ENCODE peak calls at places on chromosomes 2 and 18, in five cellular contexts. Q, U, A, D and V are unnamed samples.

GRCh38 chr2:157182834-157183396 is 74.6 kb upstream of the GALNT5 start:
- DNase-seq in A (no peak), Q (no peak), U (no peak), D (peak; percentile 91), V (no peak)

GRCh38 chr2:42328148-42328833 is 32.7 kb downstream of the COX7A2L start:
- DNase-seq in D (peak; percentile 49), U (no peak), A (no peak), Q (no peak), V (no peak)

GRCh38 chr18:48848641-48849143 is 102.1 kb downstream of the SMAD7 start:
- DNase-seq in U (no peak), Q (no peak), D (peak; percentile 46), A (no peak), V (no peak)

GRCh38 chr2:11867926-11868325 is 121.5 kb downstream of the LPIN1 start:
- DNase-seq in Q (no peak), U (no peak), A (no peak), D (no peak), V (no peak)

GRCh38 chr18:58584219-58585127 is 44.4 kb downstream of the ALPK2 start:
- DNase-seq in A (no peak), Q (no peak), D (peak; percentile 50), U (no peak), V (no peak)

GRCh38 chr2:200791905-200792304 is 19.8 kb upstream of the BZW1 start:
- DNase-seq in U (no peak), A (no peak), D (no peak), Q (no peak), V (no peak)

GRCh38 chr2:184920451-184920965 is 322.2 kb downstream of the ZNF804A start:
- DNase-seq in Q (no peak), D (no peak), A (no peak), U (no peak), V (no peak)

GRCh38 chr2:226673314-226673723 is 126.3 kb downstream of the IRS1 start:
- DNase-seq in U (no peak), D (peak; percentile 65), Q (peak; percentile 55), A (no peak), V (no peak)

GRCh38 chr18:6120820-6121279 is 225.5 kb upstream of the TMEM200C start:
- DNase-seq in A (no peak), D (no peak), Q (no peak), U (no peak), V (no peak)

GRCh38 chr2:238574490-238575271 is 148.0 kb downstream of the ASB1 start:
- DNase-seq in U (no peak), A (no peak), Q (no peak), D (no peak), V (no peak)

GRCh38 chr2:239475161-239476028 is 74.6 kb upstream of the HDAC4 start:
- DNase-seq in Q (no peak), U (no peak), A (peak; percentile 7), D (no peak), V (no peak)

GRCh38 chr2:231683292-231683898 is 24.9 kb upstream of the PTMA start:
- DNase-seq in D (no peak), Q (no peak), U (no peak), A (no peak), V (no peak)

GRCh38 chr18:48023334-48024008 is 93.0 kb upstream of the SMAD2 start:
- DNase-seq in U (no peak), Q (peak; percentile 45), D (peak; percentile 76), A (peak; percentile 54), V (no peak)

GRCh38 chr2:112692496-112692911 is 28.3 kb upstream of the NT5DC4 start:
- DNase-seq in D (peak; percentile 97), A (no peak), U (no peak), Q (peak; percentile 84), V (peak; percentile 41)

GRCh38 chr2:113124181-113124961 is 3.0 kb upstream of the IL1RN start:
- DNase-seq in A (no peak), U (no peak), D (no peak), Q (no peak), V (no peak)

GRCh38 chr2:228689049-228689448 is 507.6 kb upstream of the SPHKAP start:
- DNase-seq in D (peak; percentile 6), A (no peak), U (no peak), Q (no peak), V (no peak)

GRCh38 chr2:79191081-79191480 is 31.5 kb upstream of the REG3A start:
- DNase-seq in D (no peak), Q (no peak), A (no peak), U (no peak), V (no peak)

GRCh38 chr2:135962401-135963138 is 22.9 kb downstream of the DARS1 start:
- DNase-seq in D (no peak), A (no peak), Q (no peak), U (no peak), V (no peak)

GRCh38 chr2:42268528-42269151 is 92.4 kb downstream of the COX7A2L start:
- DNase-seq in U (no peak), A (no peak), Q (no peak), D (no peak), V (no peak)

GRCh38 chr2:45452866-45453265 is 158.2 kb downstream of the SRBD1 start:
- DNase-seq in A (peak; percentile 22), U (no peak), Q (no peak), D (no peak), V (no peak)

GRCh38 chr2:22499082-22499844 is 885.7 kb upstream of the KLHL29 start:
- DNase-seq in U (no peak), D (no peak), Q (no peak), A (no peak), V (no peak)

GRCh38 chr2:12750166-12750905 is 33.6 kb downstream of the TRIB2 start:
- DNase-seq in U (no peak), D (no peak), A (no peak), Q (no peak), V (no peak)

GRCh38 chr2:70103531-70104061 is 16.3 kb downstream of the PCBP1 start:
- DNase-seq in D (no peak), U (no peak), Q (no peak), A (no peak), V (peak; percentile 10)

GRCh38 chr2:190628651-190629378 is 20.1 kb upstream of the NAB1 start:
- DNase-seq in D (no peak), U (no peak), Q (no peak), A (no peak), V (no peak)

GRCh38 chr2:165874445-165875039 is 79.0 kb downstream of the TTC21B start:
- DNase-seq in U (no peak), A (no peak), D (peak; percentile 58), Q (peak; percentile 8), V (no peak)

GRCh38 chr2:166060191-166060590 is 67.6 kb downstream of the SCN1A start:
- DNase-seq in U (no peak), D (no peak), Q (no peak), A (no peak), V (no peak)

DNA sequence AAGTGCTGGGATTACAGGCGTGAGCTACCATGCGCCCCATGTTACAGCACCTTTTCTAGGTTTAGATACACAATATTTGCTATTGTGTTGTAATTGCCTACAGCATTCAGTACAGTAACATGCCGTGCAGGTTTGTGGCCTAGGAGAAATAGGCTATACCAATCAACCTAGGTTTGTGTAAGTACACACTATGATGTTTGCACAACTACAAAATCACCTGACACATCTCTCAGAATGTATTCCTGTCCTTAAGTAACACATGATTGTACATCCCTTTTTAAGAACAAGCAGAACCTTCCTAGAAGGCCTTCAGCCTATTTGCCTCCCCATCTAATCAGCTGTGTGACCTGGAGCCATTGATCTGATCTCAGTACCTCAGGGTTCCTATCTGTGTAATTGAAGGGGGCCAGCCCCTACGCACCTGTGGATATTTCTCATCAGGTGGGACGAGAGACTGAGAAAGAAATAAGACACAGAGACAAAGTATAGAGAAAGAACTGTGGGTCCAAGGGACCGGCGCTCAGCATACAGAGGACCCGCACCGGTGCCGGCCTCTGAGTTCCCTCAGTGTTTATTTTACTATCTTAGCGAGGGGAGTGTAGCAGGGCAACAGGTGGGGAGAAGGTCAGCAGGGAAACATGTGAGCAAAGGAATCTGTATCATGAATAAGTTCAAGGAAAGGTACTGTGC is 18.7 kb upstream of the TMBIM1 start:
- DNase-seq in A (no peak), D (no peak), Q (no peak), U (no peak), V (no peak)
- H3K27ac ChIP-seq in A (no peak overlapping the region), D (no peak overlapping the region), Q (no peak overlapping the region), U (no peak overlapping the region), V (no peak overlapping the region)

DNA sequence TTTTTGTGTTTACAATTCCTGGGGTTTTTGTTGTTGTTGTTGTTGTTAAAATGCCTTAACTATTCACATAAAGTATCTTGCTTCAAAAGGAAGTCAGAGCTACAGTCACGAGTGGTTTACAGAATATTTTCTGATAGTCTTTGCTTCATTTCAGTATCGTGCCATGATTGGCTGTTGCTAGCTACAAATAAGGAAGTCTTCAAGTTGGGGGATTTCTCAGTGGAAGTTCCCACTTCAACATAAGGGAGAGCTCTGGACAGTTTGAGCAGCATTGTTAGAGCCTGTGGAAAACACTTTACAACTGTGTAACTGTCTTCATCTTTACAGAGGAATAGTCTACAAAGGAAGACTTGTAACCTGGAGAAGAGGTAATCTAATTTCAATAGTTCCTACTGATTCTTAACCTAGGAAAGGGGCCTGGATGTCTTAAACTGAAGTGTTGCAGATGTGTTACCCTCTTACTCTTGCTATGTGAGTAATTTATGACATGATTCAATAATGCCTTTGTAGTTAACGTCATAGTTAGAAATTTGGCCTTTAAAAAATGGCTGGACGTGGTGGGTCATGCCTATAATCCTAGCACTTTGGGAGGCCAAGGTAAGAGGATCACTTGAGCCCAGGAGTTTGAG is 23.4 kb upstream of the TANK start:
- DNase-seq in U (no peak), Q (no peak), D (peak; percentile 76), A (no peak), V (peak; percentile 36)
- H3K4me3 ChIP-seq in U (no peak overlapping the region), Q (no peak overlapping the region), D (peak overlapping the region; percentile 16), A (no peak overlapping the region), V (peak overlapping the region; percentile 51)

GRCh38 chr2:218292700-218293014 is 354 bp upstream of the TMBIM1 start:
- DNase-seq in U (no peak), D (no peak), Q (no peak), A (no peak), V (no peak)

GRCh38 chr2:218291934-218292699 is at the start of gene TMBIM1:
- DNase-seq in U (peak; percentile 75), D (peak; percentile 69), Q (no peak), A (peak; percentile 86), V (peak; percentile 68)

GRCh38 chr2:218290316-218291261 is 1.7 kb downstream of the TMBIM1 start:
- DNase-seq in A (no peak), Q (peak; percentile 43), U (no peak), D (no peak), V (peak; percentile 62)

GRCh38 chr2:218291318-218291933 is 877 bp downstream of the TMBIM1 start:
- DNase-seq in D (no peak), A (peak; percentile 57), U (no peak), Q (no peak), V (no peak)

GRCh38 chr2:218289639-218290315 is 2.5 kb downstream of the TMBIM1 start:
- DNase-seq in Q (no peak), A (no peak), U (no peak), D (no peak), V (no peak)
- H3K4me1 ChIP-seq in Q (peaks cover 22% of the 10 kb centered on the region), A (peaks cover 23% of the 10 kb centered on the region), U (peaks cover 60% of the 10 kb centered on the region), D (peaks cover 58% of the 10 kb centered on the region), V (peaks cover 63% of the 10 kb centered on the region)

GRCh38 chr18:26208901-26209445 is 17.3 kb upstream of the TAF4B start:
- DNase-seq in U (no peak), Q (no peak), A (no peak), D (no peak), V (no peak)
- H3K27ac ChIP-seq in U (no peak overlapping the region), Q (no peak overlapping the region), A (no peak overlapping the region), D (no peak overlapping the region), V (no peak overlapping the region)